ENCODE peak calls at places on chromosomes 3 and 15, in nine cellular contexts. P is AG09309; Y is cardiac muscle cell; E is A549; T is epithelial cell of esophagus; U is CD8-positive, alpha-beta T cell; A is ovary; J is transverse colon; W is prostate gland. S is an unnamed sample.

GRCh38 chr15:26974120-26974780 is 3.3 kb downstream of the GABRG3 start:
- DNase-seq in P (no peak), Y (peak), E (peak), T (peak), U (no peak), A (no peak), J (no peak), W (no peak), S (peak)

GRCh38 chr15:77032052-77032646 is 37.2 kb downstream of the PSTPIP1 start:
- DNase-seq in P (no peak), Y (no peak), E (no peak), T (no peak), U (peak), A (no peak), J (peak), W (no peak), S (no peak)

GRCh38 chr15:62639906-62640605 is 402.5 kb upstream of the TPM1 start:
- DNase-seq in P (no peak), Y (no peak), E (no peak), T (no peak), U (no peak), A (no peak), J (no peak), W (no peak), S (no peak)

GRCh38 chr15:98727115-98728040 is 79.0 kb downstream of the IGF1R start:
- DNase-seq in P (peak), Y (peak), E (peak), T (peak), U (no peak), A (peak), J (peak), W (peak), S (peak)

GRCh38 chr15:53831907-53832793 is 72.7 kb upstream of the WDR72 start:
- DNase-seq in P (no peak), Y (no peak), E (no peak), T (no peak), U (no peak), A (no peak), J (no peak), W (no peak), S (peak)

GRCh38 chr15:71780349-71780976 is 29.9 kb upstream of the NR2E3 start:
- DNase-seq in P (peak), Y (peak), E (peak), T (peak), U (peak), A (no peak), J (peak), W (no peak), S (peak)

GRCh38 chr15:75178171-75178937 is 23.3 kb upstream of the C15orf39 start:
- DNase-seq in P (no peak), Y (peak), E (no peak), T (no peak), U (no peak), A (peak), J (peak), W (peak), S (peak)

GRCh38 chr3:182501861-182502260 is 291.4 kb upstream of the ATP11B start:
- DNase-seq in P (no peak), Y (no peak), E (no peak), T (no peak), U (no peak), A (no peak), J (no peak), W (no peak), S (no peak)

GRCh38 chr3:94176886-94177285 is 114.0 kb downstream of the NSUN3 start:
- DNase-seq in P (no peak), Y (no peak), E (no peak), T (no peak), U (no peak), A (no peak), J (no peak), W (no peak), S (no peak)

GRCh38 chr3:187746479-187747335 is 1.4 kb upstream of the BCL6 start:
- DNase-seq in P (no peak), Y (peak), E (no peak), T (peak), U (no peak), A (no peak), J (no peak), W (no peak), S (no peak)

GRCh38 chr3:18657858-18658820 is 233.0 kb upstream of the SATB1 start:
- DNase-seq in P (no peak), Y (no peak), E (no peak), T (peak), U (no peak), A (no peak), J (no peak), W (peak), S (peak)

GRCh38 chr15:40313531-40314398 is 6.0 kb upstream of the PLCB2 start:
- DNase-seq in P (no peak), Y (peak), E (no peak), T (peak), U (peak), A (peak), J (peak), W (peak), S (no peak)

GRCh38 chr3:32237670-32238026 is 832 bp upstream of the CMTM8 start:
- DNase-seq in P (no peak), Y (no peak), E (no peak), T (no peak), U (no peak), A (no peak), J (no peak), W (no peak), S (no peak)

GRCh38 chr15:82781349-82781748 is 24.5 kb downstream of the FSD2 start:
- DNase-seq in P (no peak), Y (no peak), E (no peak), T (no peak), U (no peak), A (no peak), J (no peak), W (no peak), S (no peak)

GRCh38 chr3:15113468-15113867 is 14.5 kb upstream of the RBSN start:
- DNase-seq in P (no peak), Y (no peak), E (no peak), T (no peak), U (no peak), A (no peak), J (no peak), W (no peak), S (no peak)

GRCh38 chr3:101229681-101230080 is 90.7 kb downstream of the IMPG2 start:
- DNase-seq in P (no peak), Y (no peak), E (no peak), T (no peak), U (no peak), A (no peak), J (no peak), W (no peak), S (no peak)

GRCh38 chr15:33132722-33133345 is 61.7 kb downstream of the FMN1 start:
- DNase-seq in P (peak), Y (peak), E (peak), T (peak), U (no peak), A (no peak), J (peak), W (peak), S (peak)

DNA sequence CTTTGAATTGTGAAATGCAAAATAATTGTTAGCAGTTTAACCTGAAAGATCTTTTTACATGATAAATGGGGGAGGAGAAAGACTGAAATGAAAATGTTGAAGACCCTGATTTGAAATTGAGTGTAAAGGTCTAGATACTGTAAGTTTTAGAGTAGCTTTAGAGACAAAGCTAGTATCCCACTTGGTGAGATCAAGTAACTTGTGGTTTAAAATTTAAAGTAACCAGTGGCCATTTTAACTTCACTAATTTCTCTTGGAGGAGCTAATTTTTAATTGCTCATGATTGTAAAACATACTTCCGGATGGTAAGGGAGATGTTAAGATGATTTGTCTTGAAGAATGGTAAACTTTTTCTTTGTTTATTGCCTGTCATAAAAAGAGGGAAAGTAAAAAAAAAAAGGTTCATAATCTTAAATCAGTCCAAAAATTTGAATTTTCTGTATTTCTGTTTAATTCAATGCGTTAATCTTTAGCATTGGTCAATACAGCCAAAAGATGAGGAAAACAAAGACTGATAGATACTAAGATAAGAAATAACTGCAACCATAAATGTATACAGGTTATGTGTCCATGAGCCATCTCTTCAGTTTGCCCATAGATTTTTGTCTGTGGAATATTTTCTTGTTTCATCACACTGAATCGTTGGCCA is 15.2 kb upstream of the CHD2 start:
- DNase-seq in P (no peak), Y (no peak), E (no peak), T (no peak), U (no peak), A (no peak), J (no peak), W (no peak), S (no peak)
- H3K4me3 ChIP-seq in P (peak), Y (peak), E (peak), T (peak), U (peak), A (peak), J (peak), W (peak), S (peak)

GRCh38 chr3:121155023-121155422 is 247.0 kb downstream of the STXBP5L start:
- DNase-seq in P (no peak), Y (no peak), E (no peak), T (no peak), U (no peak), A (no peak), J (no peak), W (no peak), S (no peak)

GRCh38 chr3:121153851-121154250 is 245.8 kb downstream of the STXBP5L start:
- DNase-seq in P (no peak), Y (no peak), E (no peak), T (no peak), U (no peak), A (no peak), J (no peak), W (no peak), S (no peak)

DNA sequence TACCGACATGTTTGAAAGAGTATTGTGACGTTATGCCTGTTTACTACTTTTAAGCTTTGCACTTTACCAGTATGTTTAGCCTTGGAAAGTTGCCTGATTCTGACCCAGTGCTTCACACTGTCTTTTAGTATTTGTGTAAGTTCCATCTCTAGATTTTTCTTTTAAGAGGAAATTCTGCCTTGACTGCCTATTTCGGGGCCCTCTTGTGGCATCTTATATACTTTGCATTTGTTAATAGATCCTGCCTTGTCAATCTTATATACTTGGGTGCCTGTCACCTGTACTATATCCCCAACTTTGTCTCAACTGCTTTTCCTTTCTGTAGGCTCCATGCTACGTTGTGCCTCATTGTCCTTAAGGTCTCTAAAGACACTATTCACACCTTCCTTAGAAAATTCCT is 244.6 kb downstream of the STXBP5L start:
- DNase-seq in P (no peak), Y (no peak), E (no peak), T (peak), U (no peak), A (no peak), J (no peak), W (no peak), S (peak)
- TF ChIP-seq CTCF in P (no peak), Y (peak), E (peak), T (peak), U (no peak), A (no peak), J (no peak), W (peak), S (peak)

DNA sequence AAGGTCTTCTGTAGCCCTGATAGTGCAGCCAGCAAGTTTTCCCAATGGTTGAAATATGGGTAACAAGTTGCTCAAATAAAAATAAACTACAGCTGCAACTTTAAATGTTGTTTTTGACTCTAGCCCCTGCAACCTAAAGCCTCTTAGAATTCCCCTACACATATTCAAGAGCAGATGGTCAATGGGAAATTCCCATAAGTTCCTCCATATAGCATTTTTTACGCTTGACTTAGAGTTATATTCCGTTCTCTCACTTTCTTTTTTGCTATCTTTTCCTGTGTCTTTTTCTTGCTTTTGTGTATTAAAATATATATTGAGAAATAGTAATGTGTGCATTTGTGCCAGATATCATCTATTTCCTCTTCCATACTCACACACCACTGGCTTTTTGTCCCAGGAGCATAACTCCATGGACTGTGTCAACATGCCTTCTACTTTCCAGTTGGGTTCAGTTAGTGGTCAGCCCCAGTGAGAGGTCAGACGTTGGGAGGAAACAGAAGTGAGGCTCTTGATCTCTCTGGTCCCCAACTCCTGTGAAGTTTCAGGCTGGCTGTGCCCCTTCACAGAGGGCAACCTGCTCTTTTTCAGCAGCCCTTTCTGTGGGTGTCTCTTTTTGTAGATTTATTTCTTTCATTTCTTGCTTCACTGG is 63.3 kb upstream of the TP63 start:
- DNase-seq in P (no peak), Y (no peak), E (no peak), T (no peak), U (no peak), A (no peak), J (no peak), W (no peak), S (no peak)
- H3K4me3 ChIP-seq in P (no peak), Y (no peak), E (no peak), T (no peak), U (no peak), A (no peak), J (no peak), W (no peak), S (no peak)

GRCh38 chr3:192772495-192772894 is 45.2 kb upstream of the FGF12 start:
- DNase-seq in P (peak), Y (peak), E (no peak), T (peak), U (no peak), A (no peak), J (no peak), W (peak), S (no peak)
- TF ChIP-seq CTCF in P (peak), Y (peak), E (peak), T (peak), U (no peak), A (no peak), J (no peak), W (peak), S (peak)